ENCODE peak calls at places on chromosome 6, in seven cellular contexts. I is PC-3, B is stomach, F is MM.1S, K is cardiac muscle cell, N is right atrium auricular region, V is pancreas. U is an unnamed sample. For H3K36me3, the result is how much of the 10 kb centered on the place peaks cover.

GRCh38 chr6:34273242-34273805 is 24.5 kb upstream of the SMIM29 start:
- DNase-seq in I (no peak), B (peak), F (no peak), K (peak), N (peak), V (no peak), U (no peak)

GRCh38 chr6:105135907-105136432 is 43.8 kb downstream of the POPDC3 start:
- DNase-seq in I (no peak), B (no peak), F (no peak), K (no peak), N (no peak), V (no peak), U (no peak)

GRCh38 chr6:45586216-45587171 is 208.8 kb upstream of the SUPT3H start:
- DNase-seq in I (peak), B (no peak), F (no peak), K (no peak), N (no peak), V (no peak), U (peak)

GRCh38 chr6:139027620-139028182 is 844 bp upstream of the ABRACL start:
- DNase-seq in I (no peak), B (peak), F (peak), K (no peak), N (no peak), V (no peak), U (peak)

GRCh38 chr6:26520088-26520839 is 17.9 kb upstream of the HMGN4 start:
- DNase-seq in I (no peak), B (no peak), F (no peak), K (no peak), N (peak), V (no peak), U (peak)

GRCh38 chr6:32442243-32442667 is 2.6 kb downstream of the HLA-DRA start:
- DNase-seq in I (no peak), B (no peak), F (no peak), K (no peak), N (no peak), V (no peak), U (no peak)

GRCh38 chr6:53986165-53986720 is 125.0 kb upstream of the MLIP start:
- DNase-seq in I (peak), B (no peak), F (peak), K (peak), N (no peak), V (no peak), U (peak)

GRCh38 chr6:168597471-168597875 is 156.5 kb downstream of the SMOC2 start:
- DNase-seq in I (no peak), B (peak), F (no peak), K (no peak), N (no peak), V (no peak), U (no peak)

GRCh38 chr6:95185874-95186273 is 391.5 kb upstream of the MANEA start:
- DNase-seq in I (peak), B (no peak), F (no peak), K (no peak), N (no peak), V (no peak), U (no peak)

GRCh38 chr6:44146685-44147084 is 11.9 kb upstream of the CAPN11 start:
- DNase-seq in I (no peak), B (no peak), F (no peak), K (no peak), N (no peak), V (no peak), U (no peak)

GRCh38 chr6:38617856-38618255 is 21.9 kb downstream of the BTBD9 start:
- DNase-seq in I (no peak), B (no peak), F (no peak), K (no peak), N (no peak), V (no peak), U (no peak)

GRCh38 chr6:39053016-39053595 is 4.5 kb downstream of the GLP1R start:
- DNase-seq in I (no peak), B (no peak), F (no peak), K (no peak), N (no peak), V (no peak), U (no peak)

GRCh38 chr6:20693466-20694063 is 159.3 kb downstream of the CDKAL1 start:
- DNase-seq in I (peak), B (no peak), F (no peak), K (no peak), N (no peak), V (no peak), U (peak)

GRCh38 chr6:119350202-119351004 is 842 bp upstream of the MAN1A1 start:
- DNase-seq in I (peak), B (no peak), F (peak), K (peak), N (no peak), V (no peak), U (peak)

GRCh38 chr6:17280138-17280537 is 1.0 kb upstream of the RBM24 start:
- DNase-seq in I (no peak), B (no peak), F (no peak), K (peak), N (no peak), V (no peak), U (no peak)

GRCh38 chr6:81801489-81801888 is 49.0 kb upstream of the TENT5A start:
- DNase-seq in I (no peak), B (no peak), F (no peak), K (no peak), N (no peak), V (no peak), U (no peak)

GRCh38 chr6:138219398-138219797 is 1.1 kb upstream of the PBOV1 start:
- DNase-seq in I (no peak), B (peak), F (no peak), K (no peak), N (no peak), V (no peak), U (no peak)

GRCh38 chr6:34412643-34413214 is 13.1 kb downstream of the RPS10 start:
- DNase-seq in I (peak), B (no peak), F (no peak), K (no peak), N (no peak), V (no peak), U (peak)

GRCh38 chr6:169292340-169293124 is 38.9 kb upstream of the THBS2 start:
- DNase-seq in I (peak), B (no peak), F (no peak), K (no peak), N (no peak), V (no peak), U (peak)

GRCh38 chr6:106381871-106382270 is 21.4 kb downstream of the CRYBG1 start:
- DNase-seq in I (peak), B (no peak), F (peak), K (peak), N (no peak), V (no peak), U (peak)

GRCh38 chr6:42007753-42008528 is 42.4 kb upstream of the TAF8 start:
- DNase-seq in I (no peak), B (no peak), F (no peak), K (no peak), N (no peak), V (no peak), U (no peak)

GRCh38 chr6:90226257-90226656 is 70.4 kb downstream of the BACH2 start:
- DNase-seq in I (no peak), B (no peak), F (no peak), K (no peak), N (no peak), V (no peak), U (peak)

GRCh38 chr6:76351275-76351674 is 278.8 kb upstream of the IMPG1 start:
- DNase-seq in I (peak), B (no peak), F (peak), K (peak), N (no peak), V (no peak), U (peak)

GRCh38 chr6:146857180-146857959 is 258.6 kb downstream of the ADGB start:
- DNase-seq in I (peak), B (peak), F (peak), K (peak), N (peak), V (peak), U (peak)

GRCh38 chr6:121647905-121648304 is 212.5 kb downstream of the GJA1 start:
- DNase-seq in I (no peak), B (no peak), F (no peak), K (no peak), N (no peak), V (no peak), U (peak)

GRCh38 chr6:108654465-108655106 is 93.9 kb downstream of the FOXO3 start:
- DNase-seq in I (no peak), B (no peak), F (no peak), K (no peak), N (no peak), V (no peak), U (no peak)
- H3K4me3 ChIP-seq in I (no peak), B (no peak), F (no peak), K (no peak), N (no peak), V (no peak), U (no peak)

GRCh38 chr6:6052216-6052615 is 45.5 kb upstream of the NRN1 start:
- DNase-seq in I (no peak), B (no peak), F (no peak), K (no peak), N (no peak), V (no peak), U (no peak)

GRCh38 chr6:6058054-6058444 is 51.3 kb upstream of the NRN1 start:
- DNase-seq in I (no peak), B (no peak), F (no peak), K (no peak), N (no peak), V (no peak), U (no peak)

GRCh38 chr6:6057442-6058053 is 50.8 kb upstream of the NRN1 start:
- DNase-seq in I (peak), B (no peak), F (peak), K (peak), N (no peak), V (no peak), U (peak)
- TF ChIP-seq CTCF in I (peak), B (peak), F (peak), K (peak), N (peak), V (peak), U (peak)

GRCh38 chr6:7417684-7418083 is 28.1 kb downstream of the RIOK1 start:
- DNase-seq in I (no peak), B (no peak), F (no peak), K (no peak), N (no peak), V (no peak), U (no peak)
- H3K36me3 ChIP-seq in I (under half), B (half or more), F (under half), K (under half), N (half or more), V (under half), U (under half)

GRCh38 chr6:4778086-4778485 is 1.9 kb downstream of the CDYL start:
- DNase-seq in I (peak), B (no peak), F (no peak), K (no peak), N (no peak), V (no peak), U (peak)
- H3K4me3 ChIP-seq in I (peak), B (no peak), F (peak), K (peak), N (no peak), V (no peak), U (no peak)

GRCh38 chr6:10416516-10416862 is 1.6 kb upstream of the TFAP2A start:
- DNase-seq in I (no peak), B (no peak), F (no peak), K (no peak), N (no peak), V (no peak), U (no peak)

GRCh38 chr6:10413850-10414765 is 766 bp downstream of the TFAP2A start:
- DNase-seq in I (peak), B (no peak), F (no peak), K (no peak), N (no peak), V (no peak), U (peak)

GRCh38 chr6:10412948-10413849 is 1.7 kb downstream of the TFAP2A start:
- DNase-seq in I (peak), B (peak), F (peak), K (no peak), N (no peak), V (peak), U (peak)

GRCh38 chr6:10415593-10416480 is 963 bp upstream of the TFAP2A start:
- DNase-seq in I (peak), B (no peak), F (no peak), K (no peak), N (no peak), V (no peak), U (no peak)

GRCh38 chr6:10414766-10415592 is at the start of gene TFAP2A:
- DNase-seq in I (peak), B (no peak), F (no peak), K (no peak), N (no peak), V (no peak), U (peak)
- TF ChIP-seq CTCF in I (peak), B (no peak), F (no peak), K (peak), N (no peak), V (no peak), U (peak)